ENCODE peak calls at places on chromosome 3, in four cellular contexts. K is tibial artery, D is HFFc6, R is kidney. O is an unnamed sample.
A peak's percentile ranks its signal among the peaks of the same experiment; 100 is the strongest.

GRCh38 chr3:46998121-46998851 is 18.8 kb downstream of the NBEAL2 start:
- DNase-seq in K (peak; percentile 53), D (no peak), R (peak; percentile 87), O (no peak)

GRCh38 chr3:155325263-155325835 is 31.9 kb upstream of the STRIT1 start:
- DNase-seq in K (no peak), D (no peak), R (no peak), O (no peak)

GRCh38 chr3:127454968-127455367 is 135.6 kb downstream of the TPRA1 start:
- DNase-seq in K (peak; percentile 7), D (no peak), R (peak; percentile 27), O (no peak)

GRCh38 chr3:105427332-105427731 is 60.6 kb downstream of the ALCAM start:
- DNase-seq in K (no peak), D (no peak), R (no peak), O (no peak)

GRCh38 chr3:133487204-133487603 is 86.3 kb upstream of the CDV3 start:
- DNase-seq in K (no peak), D (no peak), R (no peak), O (no peak)

GRCh38 chr3:80771085-80771484 is 990.4 kb downstream of the GBE1 start:
- DNase-seq in K (no peak), D (no peak), R (no peak), O (no peak)

GRCh38 chr3:10495003-10495402 is 10.4 kb downstream of the ATP2B2 start:
- DNase-seq in K (no peak), D (peak; percentile 28), R (no peak), O (no peak)

GRCh38 chr3:189714991-189715961 is 84.1 kb downstream of the TP63 start:
- DNase-seq in K (no peak), D (no peak), R (no peak), O (peak; percentile 60)

GRCh38 chr3:169122407-169122806 is 541.1 kb downstream of the MECOM start:
- DNase-seq in K (no peak), D (no peak), R (no peak), O (no peak)

GRCh38 chr3:194225988-194226663 is 90.2 kb downstream of the HES1 start:
- DNase-seq in K (no peak), D (no peak), R (no peak), O (no peak)

GRCh38 chr3:101781166-101781565 is 2.2 kb downstream of the NXPE3 start:
- DNase-seq in K (no peak), D (no peak), R (no peak), O (no peak)

GRCh38 chr3:4524423-4524769 is 31.2 kb downstream of the ITPR1 start:
- DNase-seq in K (no peak), D (no peak), R (no peak), O (no peak)

GRCh38 chr3:147423601-147424324 is 14.6 kb downstream of the ZIC1 start:
- DNase-seq in K (no peak), D (no peak), R (no peak), O (no peak)

GRCh38 chr3:111534701-111535100 is 7.3 kb upstream of the CD96 start:
- DNase-seq in K (no peak), D (peak; percentile 54), R (no peak), O (no peak)

GRCh38 chr3:183553263-183554026 is 2.1 kb downstream of the KLHL6 start:
- DNase-seq in K (no peak), D (no peak), R (no peak), O (no peak)

GRCh38 chr3:165643433-165643824 is 193.8 kb downstream of the BCHE start:
- DNase-seq in K (no peak), D (peak; percentile 54), R (no peak), O (peak; percentile 27)

GRCh38 chr3:165217739-165218138 is 21.6 kb upstream of the SLITRK3 start:
- DNase-seq in K (no peak), D (no peak), R (no peak), O (no peak)

GRCh38 chr3:86988235-86988634 is 2.7 kb downstream of the VGLL3 start:
- DNase-seq in K (no peak), D (peak; percentile 63), R (no peak), O (peak; percentile 46)

GRCh38 chr3:156787926-156788663 is 38.1 kb upstream of the LEKR1 start:
- DNase-seq in K (no peak), D (peak; percentile 95), R (no peak), O (peak; percentile 48)

DNA sequence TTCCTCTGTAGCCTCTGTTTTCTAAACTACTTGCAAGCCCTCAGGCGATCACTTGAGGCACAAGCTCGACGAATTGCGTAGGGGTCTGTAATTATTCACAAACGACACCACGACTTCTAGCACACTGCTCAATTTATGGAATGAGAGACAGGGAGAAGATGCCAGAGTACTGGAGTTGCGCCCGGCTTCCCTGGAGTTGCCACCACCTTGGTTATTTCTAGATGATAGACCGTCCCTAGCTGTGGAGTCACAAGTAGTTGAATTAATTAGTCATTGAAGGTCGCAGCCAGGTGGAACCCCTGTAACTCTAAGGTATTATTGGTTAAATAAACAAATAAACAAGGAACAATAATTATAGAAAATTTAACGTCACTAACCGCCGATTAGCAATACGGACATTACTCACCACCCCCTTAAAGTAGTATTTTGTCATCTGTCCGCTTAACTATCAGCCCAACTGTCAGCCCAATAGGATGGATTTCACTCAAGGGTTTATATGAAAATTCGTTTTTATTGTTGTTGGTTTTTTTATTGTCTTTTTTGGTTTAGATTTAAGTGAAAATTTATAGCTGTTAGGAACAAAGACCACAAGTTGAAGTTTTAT is 875 bp upstream of the AZI2 start:
- DNase-seq in K (no peak), D (no peak), R (no peak), O (peak; percentile 60)
- TF ChIP-seq CTCF in K (peak; percentile 3), D (no peak), R (no peak), O (no peak)

GRCh38 chr3:14123308-14124222 is 1.1 kb downstream of the CHCHD4 start:
- DNase-seq in K (no peak), D (no peak), R (no peak), O (no peak)
- TF ChIP-seq CTCF in K (no peak), D (no peak), R (no peak), O (no peak)

GRCh38 chr3:57110214-57110613 is 49.8 kb downstream of the SPATA12 start:
- DNase-seq in K (no peak), D (no peak), R (no peak), O (peak; percentile 87)

GRCh38 chr3:57110797-57111196 is 50.3 kb downstream of the SPATA12 start:
- DNase-seq in K (no peak), D (no peak), R (no peak), O (no peak)

GRCh38 chr3:57109437-57110199 is 49.2 kb downstream of the SPATA12 start:
- DNase-seq in K (no peak), D (no peak), R (no peak), O (no peak)

GRCh38 chr3:57108684-57109083 is 48.2 kb downstream of the SPATA12 start:
- DNase-seq in K (no peak), D (no peak), R (no peak), O (no peak)

DNA sequence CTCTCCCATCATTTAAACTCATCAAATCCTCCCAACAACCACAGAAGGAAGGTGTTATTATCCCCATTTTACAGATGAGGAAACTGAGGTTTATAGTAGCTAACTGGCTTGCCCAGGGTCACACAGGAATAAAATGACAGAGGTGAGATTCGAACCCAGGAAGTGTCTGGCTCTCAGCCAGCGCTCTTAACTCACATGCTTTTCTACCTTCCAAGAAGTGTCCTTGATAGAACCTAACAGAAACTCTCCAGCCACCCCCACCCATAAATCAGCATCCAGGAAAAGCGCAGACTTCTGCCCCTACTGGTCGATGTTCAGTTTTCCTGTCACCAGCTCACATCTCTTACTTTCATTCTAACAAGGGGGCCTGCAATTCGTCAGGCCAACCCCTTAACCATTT is 51.7 kb downstream of the SPATA12 start:
- DNase-seq in K (no peak), D (no peak), R (no peak), O (no peak)
- TF ChIP-seq CTCF in K (no peak), D (peak; percentile 62), R (no peak), O (peak; percentile 57)

DNA sequence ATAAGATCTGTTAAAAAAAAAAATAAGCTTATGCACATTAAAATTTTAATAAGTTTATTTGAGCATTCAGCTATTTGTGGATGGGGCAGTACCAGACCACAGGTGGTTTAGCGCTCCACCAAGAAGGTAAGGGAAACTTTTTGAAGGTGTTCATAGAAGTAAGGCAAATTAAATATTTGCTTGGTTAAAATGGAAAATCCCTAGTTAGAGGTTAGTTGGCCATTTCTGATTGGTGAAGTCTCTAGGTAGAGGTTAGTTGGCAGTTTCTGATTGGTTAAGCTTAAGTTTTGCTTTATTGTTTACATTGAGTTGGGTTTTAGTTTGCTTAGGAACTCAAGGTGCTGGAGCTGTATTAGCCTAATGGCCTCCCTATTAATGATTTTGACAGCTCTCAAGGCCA is 30.7 kb downstream of the SCN11A start:
- DNase-seq in K (no peak), D (no peak), R (no peak), O (no peak)
- TF ChIP-seq CTCF in K (no peak), D (no peak), R (no peak), O (no peak)

GRCh38 chr3:172125053-172125452 is 85.7 kb downstream of the FNDC3B start:
- DNase-seq in K (no peak), D (no peak), R (no peak), O (no peak)
- TF ChIP-seq CTCF in K (no peak), D (peak; percentile 57), R (no peak), O (no peak)

GRCh38 chr3:176514297-176514696 is 683.0 kb downstream of the TBL1XR1 start:
- DNase-seq in K (no peak), D (no peak), R (no peak), O (no peak)
- TF ChIP-seq CTCF in K (peak; percentile 43), D (peak; percentile 89), R (peak; percentile 6), O (peak; percentile 24)

GRCh38 chr3:185270956-185271332 is 17.1 kb upstream of the EHHADH start:
- DNase-seq in K (no peak), D (no peak), R (no peak), O (no peak)

GRCh38 chr3:185267193-185267592 is 13.3 kb upstream of the EHHADH start:
- DNase-seq in K (no peak), D (no peak), R (no peak), O (no peak)

GRCh38 chr3:185268194-185268809 is 14.5 kb upstream of the EHHADH start:
- DNase-seq in K (no peak), D (no peak), R (no peak), O (no peak)

GRCh38 chr3:185272051-185272450 is 18.2 kb upstream of the EHHADH start:
- DNase-seq in K (no peak), D (no peak), R (no peak), O (no peak)

GRCh38 chr3:185270262-185270955 is 16.6 kb upstream of the EHHADH start:
- DNase-seq in K (no peak), D (peak; percentile 46), R (no peak), O (no peak)
- TF ChIP-seq CTCF in K (no peak), D (peak; percentile 81), R (peak; percentile 39), O (peak; percentile 73)

DNA sequence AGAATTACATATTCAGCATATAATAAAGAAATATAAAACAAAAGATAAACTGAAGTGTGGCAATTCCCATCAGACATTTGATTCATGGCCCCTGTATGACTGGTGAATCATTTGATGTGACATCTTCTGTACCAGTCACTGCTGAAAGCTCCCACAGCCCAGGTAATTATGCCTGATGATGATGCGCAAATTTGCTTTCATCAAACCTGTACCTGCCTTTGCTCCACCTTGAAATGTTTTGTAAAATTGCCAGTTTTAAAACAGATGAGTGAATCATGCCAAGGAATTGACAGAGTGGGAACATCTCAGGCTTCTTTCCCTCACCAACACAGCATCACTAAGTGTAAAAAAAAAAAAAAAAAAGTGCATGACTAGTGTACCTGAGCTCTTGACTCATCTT is 66.5 kb upstream of the EIF1B start:
- DNase-seq in K (no peak), D (no peak), R (no peak), O (no peak)
- TF ChIP-seq CTCF in K (no peak), D (no peak), R (no peak), O (no peak)

O was measured in retinal pigment epithelial cell.